ENCODE peak calls at places on chromosomes 6 and 20, in nine cellular contexts. N, W, S, U, Q, E, R, B and K are unnamed samples.

GRCh38 chr6:15325540-15325955 is 79.7 kb downstream of the JARID2 start:
- DNase-seq in W (no peak), R (no peak), N (no peak), S (no peak), E (no peak), B (no peak), Q (no peak), U (no peak), K (no peak)

GRCh38 chr6:139847322-139847797 is 472.9 kb upstream of the CITED2 start:
- DNase-seq in S (no peak), Q (no peak), N (no peak), W (no peak), B (no peak), U (no peak), R (no peak), E (no peak), K (no peak)

GRCh38 chr6:148513145-148514071 is 170.8 kb downstream of the SASH1 start:
- DNase-seq in B (peak; percentile 40), U (no peak), W (no peak), R (no peak), S (no peak), E (no peak), Q (no peak), N (no peak), K (no peak)

GRCh38 chr6:71012871-71013456 is 56.1 kb upstream of the B3GAT2 start:
- DNase-seq in R (no peak), N (peak; percentile 67), Q (no peak), U (no peak), E (no peak), S (no peak), W (peak; percentile 28), B (no peak), K (no peak)

GRCh38 chr6:111107589-111107988 is 20.3 kb downstream of the SLC16A10 start:
- DNase-seq in E (no peak), W (no peak), S (no peak), R (no peak), Q (no peak), B (no peak), U (no peak), N (no peak), K (no peak)

GRCh38 chr6:152338335-152339125 is 298.6 kb downstream of the SYNE1 start:
- DNase-seq in U (peak; percentile 37), B (peak; percentile 63), N (peak; percentile 33), E (peak; percentile 45), W (peak; percentile 39), S (no peak), R (peak; percentile 70), Q (no peak), K (peak; percentile 68)

GRCh38 chr20:33908351-33908750 is 85.4 kb upstream of the RALY start:
- DNase-seq in R (no peak), B (no peak), W (no peak), Q (no peak), N (no peak), S (no peak), U (no peak), E (no peak), K (no peak)

GRCh38 chr20:46195264-46196038 is 77.3 kb downstream of the CD40 start:
- DNase-seq in B (no peak), Q (no peak), E (no peak), R (no peak), S (no peak), U (peak; percentile 39), N (no peak), W (no peak), K (no peak)

GRCh38 chr20:2817341-2817726 is 1.2 kb downstream of the TMEM239 start:
- DNase-seq in N (no peak), W (no peak), U (no peak), S (no peak), B (no peak), R (no peak), E (no peak), Q (no peak), K (no peak)

GRCh38 chr6:10655508-10656055 is 38.8 kb downstream of the C6orf52 start:
- DNase-seq in R (no peak), S (no peak), B (no peak), Q (no peak), W (no peak), N (no peak), E (no peak), U (no peak), K (no peak)

GRCh38 chr20:56223352-56223751 is 25.2 kb upstream of the MC3R start:
- DNase-seq in B (no peak), N (no peak), S (no peak), E (no peak), U (no peak), R (no peak), Q (no peak), W (no peak), K (no peak)

GRCh38 chr6:68673255-68673654 is 38.2 kb downstream of the ADGRB3 start:
- DNase-seq in R (no peak), B (no peak), U (no peak), E (no peak), N (no peak), Q (no peak), W (no peak), S (no peak), K (no peak)

GRCh38 chr6:27847706-27848105 is 64.5 kb downstream of the OR2B2 start:
- DNase-seq in N (no peak), R (no peak), B (no peak), S (no peak), W (no peak), U (no peak), E (no peak), Q (no peak), K (no peak)

GRCh38 chr6:104936766-104937535 is 20.0 kb upstream of the LIN28B start:
- DNase-seq in B (no peak), U (no peak), E (no peak), R (no peak), S (no peak), Q (no peak), N (no peak), W (no peak), K (no peak)

GRCh38 chr6:36633915-36634314 is 39.8 kb downstream of the SRSF3 start:
- DNase-seq in E (no peak), W (peak; percentile 89), R (peak; percentile 70), Q (no peak), S (peak; percentile 72), U (no peak), B (no peak), N (no peak), K (no peak)

GRCh38 chr20:19978511-19979210 is 38.5 kb upstream of the NAA20 start:
- DNase-seq in W (no peak), E (no peak), Q (no peak), N (no peak), R (peak; percentile 62), B (no peak), U (no peak), S (no peak), K (no peak)

GRCh38 chr20:63522091-63522868 is 1.7 kb downstream of the PPDPF start:
- DNase-seq in Q (no peak), B (no peak), N (no peak), R (no peak), W (no peak), U (no peak), E (no peak), S (no peak), K (no peak)

GRCh38 chr20:63519765-63520593 is 586 bp upstream of the PPDPF start:
- DNase-seq in B (no peak), U (peak; percentile 82), N (peak; percentile 78), E (peak; percentile 80), Q (no peak), R (peak; percentile 70), W (no peak), S (peak; percentile 88), K (peak; percentile 66)

GRCh38 chr20:63521602-63522001 is 1.0 kb downstream of the PPDPF start:
- DNase-seq in Q (no peak), S (no peak), E (peak; percentile 51), B (peak; percentile 20), W (no peak), R (no peak), U (peak; percentile 32), N (no peak), K (no peak)

GRCh38 chr20:63520594-63520938 is at the start of gene PPDPF:
- DNase-seq in R (peak; percentile 88), N (peak; percentile 89), B (peak; percentile 84), S (peak; percentile 92), U (no peak), Q (peak; percentile 39), E (no peak), W (peak; percentile 53), K (peak; percentile 81)

GRCh38 chr20:63520939-63521601 is 505 bp downstream of the PPDPF start:
- DNase-seq in B (peak; percentile 66), E (peak; percentile 54), S (peak; percentile 93), R (peak; percentile 67), N (peak; percentile 80), Q (no peak), U (peak; percentile 58), W (peak; percentile 9), K (peak; percentile 81)
- TF ChIP-seq CTCF in B (no peak), E (no peak), S (peak; percentile 4), R (peak; percentile 36), N (peak; percentile 4), Q (no peak), U (peak; percentile 14), W (no peak), K (peak; percentile 25)

GRCh38 chr6:8269094-8269493 is 166.3 kb downstream of the SLC35B3 start:
- DNase-seq in E (no peak), S (no peak), U (no peak), W (no peak), Q (no peak), B (no peak), R (no peak), N (no peak), K (no peak)
- H3K27me3 ChIP-seq in E (no peaks in the 10 kb centered on the region), S (no peaks in the 10 kb centered on the region), U (peaks cover 38% of the 10 kb centered on the region), W (no peaks in the 10 kb centered on the region), Q (no peaks in the 10 kb centered on the region), B (no peaks in the 10 kb centered on the region), R (peaks cover 4% of the 10 kb centered on the region), N (no peaks in the 10 kb centered on the region), K (no peaks in the 10 kb centered on the region)

DNA sequence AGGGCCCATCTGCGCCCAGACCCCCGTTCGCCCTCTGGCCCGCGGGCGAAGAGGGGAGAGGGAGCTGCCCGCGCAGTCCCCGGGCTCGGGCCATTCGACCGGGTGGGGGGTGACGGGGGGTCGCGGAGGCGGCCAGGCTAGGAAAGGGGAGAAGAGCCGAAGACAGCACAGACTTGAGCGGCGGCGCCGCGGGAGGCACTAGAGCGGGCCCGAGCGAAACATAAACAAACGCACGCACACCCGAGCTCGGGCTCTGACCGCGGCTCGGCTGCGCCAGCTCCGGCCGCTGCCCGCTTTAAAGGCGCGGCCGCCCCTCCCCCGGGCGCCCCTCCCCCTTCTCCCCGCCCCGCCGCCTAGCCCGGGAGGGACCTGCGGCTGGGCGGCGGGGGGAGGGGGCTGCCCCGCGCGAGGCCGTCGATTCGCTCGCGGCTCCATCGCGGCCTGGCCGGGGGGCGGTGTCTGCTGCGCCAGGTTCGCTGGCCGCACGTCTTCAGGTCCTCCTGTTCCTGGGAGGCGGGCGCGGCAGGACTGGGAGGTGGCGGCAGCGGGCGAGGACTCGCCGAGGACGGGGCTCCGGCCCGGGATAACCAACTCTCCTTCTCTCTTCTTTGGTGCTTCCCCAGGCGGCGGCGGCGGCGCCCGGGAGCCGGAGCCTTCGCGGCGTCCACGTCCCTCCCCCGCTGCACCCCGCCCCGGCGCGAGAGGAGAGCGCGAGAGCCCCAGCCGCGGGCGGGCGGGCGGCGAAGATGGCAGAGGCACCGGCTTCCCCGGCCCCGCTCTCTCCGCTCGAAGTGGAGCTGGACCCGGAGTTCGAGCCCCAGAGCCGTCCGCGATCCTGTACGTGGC is at the start of gene FOXO3:
- DNase-seq in N (peak; percentile 89), B (peak; percentile 92), Q (peak; percentile 77), S (peak; percentile 97), U (peak; percentile 88), R (peak; percentile 93), W (peak; percentile 68), E (peak; percentile 94), K (peak; percentile 83)
- TF ChIP-seq CTCF in N (no peak), B (no peak), Q (no peak), S (no peak), U (no peak), R (no peak), W (peak; percentile 12), E (no peak), K (no peak)

GRCh38 chr6:50831216-50831615 is 12.5 kb downstream of the TFAP2B start:
- DNase-seq in W (no peak), U (no peak), S (no peak), E (no peak), Q (no peak), N (no peak), B (no peak), R (no peak), K (no peak)
- H3K27me3 ChIP-seq in W (no peaks in the 10 kb centered on the region), U (no peaks in the 10 kb centered on the region), S (peaks cover 72% of the 10 kb centered on the region), E (peaks cover 84% of the 10 kb centered on the region), Q (peaks cover 77% of the 10 kb centered on the region), N (peaks cover 100% of the 10 kb centered on the region), B (peaks cover 83% of the 10 kb centered on the region), R (peaks cover 100% of the 10 kb centered on the region), K (peaks cover 33% of the 10 kb centered on the region)